ENCODE peak calls at places on chromosome 13, in eight cellular contexts. T is mucosa of descending colon, Z is lower leg skin, V is nephron progenitor cell, P is NCI-H345, U is DMS79, F is head of caudate nucleus, B is H54. X is an unnamed sample.

GRCh38 chr13:102401305-102401704 is 543 bp downstream of the FGF14 start:
- DNase-seq in U (no peak), F (no peak), B (no peak), Z (no peak), T (no peak), V (no peak), P (peak), X (no peak)

GRCh38 chr13:43822969-43823368 is 36.2 kb upstream of the ENOX1 start:
- DNase-seq in U (no peak), Z (no peak), B (no peak), V (no peak), F (no peak), P (no peak), T (no peak), X (no peak)

GRCh38 chr13:90760639-90761038 is 586.8 kb upstream of the MIR17HG start:
- DNase-seq in V (no peak), T (no peak), F (no peak), B (no peak), U (no peak), Z (no peak), P (peak), X (no peak)

GRCh38 chr13:65028101-65028500 is 2202.0 kb downstream of the PCDH9 start:
- DNase-seq in U (no peak), T (no peak), P (no peak), B (no peak), V (no peak), F (no peak), Z (no peak), X (no peak)

GRCh38 chr13:34432234-34432633 is 509.8 kb upstream of the NBEA start:
- DNase-seq in P (no peak), B (no peak), F (no peak), Z (no peak), V (no peak), T (no peak), U (no peak), X (no peak)

GRCh38 chr13:78881746-78882145 is 222.8 kb upstream of the OBI1 start:
- DNase-seq in V (no peak), P (peak), Z (no peak), U (peak), B (no peak), T (no peak), F (no peak), X (peak)

GRCh38 chr13:30802953-30803478 is 67.7 kb downstream of the ALOX5AP start:
- DNase-seq in P (peak), T (peak), Z (peak), F (peak), U (peak), V (peak), B (peak), X (peak)

GRCh38 chr13:48156466-48156865 is 61.6 kb upstream of the MED4 start:
- DNase-seq in U (no peak), B (no peak), V (no peak), F (no peak), Z (peak), T (peak), P (no peak), X (no peak)

GRCh38 chr13:109345433-109345941 is 440.9 kb downstream of the IRS2 start:
- DNase-seq in U (no peak), F (no peak), V (no peak), B (peak), T (no peak), Z (no peak), P (no peak), X (no peak)

GRCh38 chr13:111976474-111977183 is 90.3 kb upstream of the SOX1 start:
- DNase-seq in Z (no peak), V (no peak), P (peak), U (peak), B (no peak), T (no peak), F (no peak), X (no peak)